ENCODE peak calls at places on chromosomes 5 and 9, in seven cellular contexts. Z is nephron progenitor cell, A is body of pancreas, M is upper lobe of left lung, B is GM06990, G is fibroblast of lung, P is epithelial cell of proximal tubule. H is an unnamed sample.

GRCh38 chr9:112925058-112925641 is 34.5 kb upstream of the SLC46A2 start:
- DNase-seq in Z (peak; percentile 15), A (peak; percentile 22), M (no peak), B (no peak), G (peak; percentile 44), P (no peak), H (peak; percentile 49)

GRCh38 chr9:124309665-124310064 is 51.9 kb downstream of the NEK6 start:
- DNase-seq in Z (no peak), A (no peak), M (peak; percentile 75), B (no peak), G (peak; percentile 93), P (peak; percentile 88), H (peak; percentile 98)

GRCh38 chr9:37998881-37999311 is 70.1 kb downstream of the SHB start:
- DNase-seq in Z (no peak), A (peak; percentile 37), M (no peak), B (no peak), G (no peak), P (no peak), H (peak; percentile 71)

GRCh38 chr9:127711831-127712274 is 3.6 kb downstream of the PTRH1 start:
- DNase-seq in Z (no peak), A (no peak), M (peak; percentile 78), B (no peak), G (no peak), P (no peak), H (no peak)

GRCh38 chr5:174412374-174412773 is 312.0 kb upstream of the MSX2 start:
- DNase-seq in Z (peak; percentile 28), A (no peak), M (no peak), B (no peak), G (no peak), P (no peak), H (no peak)

GRCh38 chr5:159022178-159022556 is 77.5 kb downstream of the EBF1 start:
- DNase-seq in Z (peak; percentile 69), A (peak; percentile 38), M (peak; percentile 48), B (no peak), G (peak; percentile 98), P (no peak), H (peak; percentile 69)

GRCh38 chr5:10485142-10485795 is 43.6 kb downstream of the ROPN1L start:
- DNase-seq in Z (no peak), A (no peak), M (no peak), B (no peak), G (peak; percentile 96), P (no peak), H (peak; percentile 99)

GRCh38 chr5:97245371-97245770 is 62.3 kb upstream of the RIOK2 start:
- DNase-seq in Z (peak; percentile 14), A (no peak), M (no peak), B (no peak), G (no peak), P (no peak), H (no peak)

GRCh38 chr5:124411089-124411488 is 335.4 kb downstream of the ZNF608 start:
- DNase-seq in Z (no peak), A (no peak), M (no peak), B (no peak), G (peak; percentile 43), P (no peak), H (peak; percentile 75)

GRCh38 chr5:8184455-8185063 is 315.6 kb downstream of the MTRR start:
- DNase-seq in Z (peak; percentile 73), A (peak; percentile 77), M (no peak), B (no peak), G (peak; percentile 5), P (no peak), H (peak; percentile 16)

GRCh38 chr9:32069169-32069813 is 315.2 kb upstream of the ACO1 start:
- DNase-seq in Z (no peak), A (no peak), M (no peak), B (no peak), G (no peak), P (no peak), H (peak; percentile 1)

GRCh38 chr5:58849995-58850667 is 267.3 kb downstream of the RAB3C start:
- DNase-seq in Z (peak; percentile 32), A (peak; percentile 88), M (no peak), B (no peak), G (peak; percentile 57), P (peak; percentile 6), H (peak; percentile 70)

GRCh38 chr9:92620870-92621269 is 49.1 kb downstream of the IPPK start:
- DNase-seq in Z (no peak), A (no peak), M (no peak), B (no peak), G (no peak), P (no peak), H (no peak)

GRCh38 chr5:81401266-81401665 is 7.3 kb upstream of the ACOT12 start:
- DNase-seq in Z (no peak), A (no peak), M (peak; percentile 69), B (no peak), G (no peak), P (no peak), H (no peak)

GRCh38 chr5:91706785-91707520 is 323.8 kb upstream of the ARRDC3 start:
- DNase-seq in Z (no peak), A (no peak), M (no peak), B (no peak), G (peak; percentile 21), P (no peak), H (peak; percentile 36)

GRCh38 chr5:96661101-96661840 is 905 bp upstream of the CAST start:
- DNase-seq in Z (peak; percentile 12), A (peak; percentile 28), M (no peak), B (peak; percentile 54), G (peak; percentile 68), P (no peak), H (peak; percentile 69)

GRCh38 chr9:111356567-111357244 is 26.7 kb upstream of the OR2K2 start:
- DNase-seq in Z (peak; percentile 2), A (no peak), M (no peak), B (no peak), G (peak; percentile 90), P (peak; percentile 56), H (peak; percentile 90)

GRCh38 chr9:107190031-107190935 is 92.8 kb upstream of the RAD23B start:
- DNase-seq in Z (no peak), A (no peak), M (no peak), B (no peak), G (peak; percentile 63), P (no peak), H (peak; percentile 35)

GRCh38 chr9:137000177-137000930 is 4.0 kb upstream of the CLIC3 start:
- DNase-seq in Z (no peak), A (no peak), M (no peak), B (peak; percentile 69), G (peak; percentile 68), P (no peak), H (peak; percentile 95)

GRCh38 chr9:126276056-126276728 is 50.4 kb upstream of the MVB12B start:
- DNase-seq in Z (no peak), A (no peak), M (peak; percentile 60), B (no peak), G (no peak), P (no peak), H (no peak)

GRCh38 chr9:69322256-69322655 is 2.8 kb upstream of the ENTREP1 start:
- DNase-seq in Z (no peak), A (no peak), M (no peak), B (no peak), G (no peak), P (no peak), H (no peak)

GRCh38 chr5:1883925-1884637 is 1.4 kb upstream of the IRX4 start:
- DNase-seq in Z (no peak), A (no peak), M (no peak), B (no peak), G (no peak), P (no peak), H (no peak)

GRCh38 chr9:95350266-95350665 is 32.8 kb upstream of the FANCC start:
- DNase-seq in Z (no peak), A (no peak), M (peak; percentile 59), B (no peak), G (no peak), P (no peak), H (no peak)

GRCh38 chr9:89996717-89997116 is 391.9 kb downstream of the GADD45G start:
- DNase-seq in Z (no peak), A (no peak), M (no peak), B (no peak), G (peak; percentile 22), P (no peak), H (no peak)

GRCh38 chr5:145450286-145450969 is 384.7 kb downstream of the PRELID2 start:
- DNase-seq in Z (no peak), A (no peak), M (no peak), B (no peak), G (no peak), P (no peak), H (peak; percentile 28)

GRCh38 chr5:154311362-154311761 is 120.8 kb downstream of the GALNT10 start:
- DNase-seq in Z (no peak), A (no peak), M (no peak), B (peak; percentile 43), G (no peak), P (no peak), H (peak; percentile 17)

GRCh38 chr5:154309805-154310204 is 119.3 kb downstream of the GALNT10 start:
- DNase-seq in Z (no peak), A (no peak), M (no peak), B (no peak), G (no peak), P (no peak), H (peak; percentile 33)

GRCh38 chr5:154313360-154314017 is 123.0 kb downstream of the GALNT10 start:
- DNase-seq in Z (no peak), A (no peak), M (no peak), B (no peak), G (no peak), P (no peak), H (no peak)

GRCh38 chr5:154312571-154312970 is 122.0 kb downstream of the GALNT10 start:
- DNase-seq in Z (no peak), A (no peak), M (no peak), B (no peak), G (peak; percentile 24), P (no peak), H (peak; percentile 20)

GRCh38 chr5:154312000-154312399 is 121.5 kb downstream of the GALNT10 start:
- DNase-seq in Z (no peak), A (no peak), M (no peak), B (no peak), G (no peak), P (no peak), H (no peak)
- TF ChIP-seq CTCF in Z (no peak), A (no peak), M (no peak), B (no peak), G (no peak), P (no peak), H (no peak)

DNA sequence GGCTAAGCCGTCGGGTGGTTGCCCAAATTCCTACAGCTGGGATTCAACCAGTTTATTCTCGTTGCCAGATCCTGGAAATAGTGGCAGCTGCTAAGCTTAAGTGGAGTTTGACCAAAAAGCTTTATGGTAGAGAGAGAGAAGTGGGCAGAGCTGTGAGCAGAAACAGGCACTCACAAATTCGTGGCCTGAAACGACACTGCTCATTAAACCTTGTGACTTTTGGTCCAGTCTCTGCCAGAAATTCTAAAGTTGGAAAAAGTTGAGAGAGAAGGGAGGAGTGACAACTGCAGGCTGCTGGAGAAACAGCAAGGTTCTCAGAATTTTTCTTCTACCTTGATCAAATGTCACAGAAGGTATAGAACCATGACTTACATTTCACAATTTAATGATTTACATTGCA is 131.5 kb downstream of the MTX3 start:
- DNase-seq in Z (no peak), A (no peak), M (no peak), B (no peak), G (no peak), P (no peak), H (no peak)
- TF ChIP-seq CTCF in Z (no peak), A (no peak), M (no peak), B (no peak), G (no peak), P (peak; percentile 40), H (no peak)

GRCh38 chr5:143205386-143205785 is 198.1 kb downstream of the NR3C1 start:
- DNase-seq in Z (no peak), A (no peak), M (no peak), B (no peak), G (peak; percentile 87), P (peak; percentile 52), H (peak; percentile 89)
- TF ChIP-seq CTCF in Z (no peak), A (no peak), M (no peak), B (no peak), G (no peak), P (no peak), H (no peak)

GRCh38 chr5:30592833-30593232 is 600.7 kb upstream of the CDH6 start:
- DNase-seq in Z (no peak), A (no peak), M (no peak), B (no peak), G (no peak), P (no peak), H (no peak)
- TF ChIP-seq CTCF in Z (no peak), A (no peak), M (no peak), B (no peak), G (no peak), P (no peak), H (no peak)

H was measured in choroid plexus epithelial cell.